ENCODE peak calls at places on chromosomes 16 and 17, in nine cellular contexts. K is transverse colon; J is effector memory CD4-positive, alpha-beta T cell; G is testis; P is lower lobe of right lung; C is thyroid gland; D is astrocyte; E is body of pancreas; H is sigmoid colon. V is an unnamed sample.

GRCh38 chr16:62700456-62701280 is 664.4 kb upstream of the CDH8 start:
- DNase-seq in K (no peak), J (no peak), G (no peak), P (no peak), C (no peak), D (no peak), E (no peak), H (no peak), V (no peak)

GRCh38 chr16:23895052-23895451 is 59.3 kb downstream of the PRKCB start:
- DNase-seq in K (no peak), J (no peak), G (no peak), P (no peak), C (no peak), D (no peak), E (no peak), H (no peak), V (no peak)

GRCh38 chr17:7716901-7717755 is at the start of gene DNAH2:
- DNase-seq in K (peak; percentile 78), J (no peak), G (peak; percentile 82), P (peak; percentile 77), C (peak; percentile 87), D (peak; percentile 94), E (peak; percentile 87), H (peak; percentile 90), V (no peak)

GRCh38 chr16:85767569-85767968 is 16.7 kb upstream of the C16orf74 start:
- DNase-seq in K (no peak), J (no peak), G (no peak), P (no peak), C (no peak), D (peak; percentile 78), E (no peak), H (no peak), V (no peak)

GRCh38 chr17:39739020-39739884 is 1.5 kb downstream of the GRB7 start:
- DNase-seq in K (peak; percentile 91), J (no peak), G (peak; percentile 54), P (peak; percentile 83), C (peak; percentile 85), D (no peak), E (peak; percentile 92), H (no peak), V (no peak)

GRCh38 chr17:31048142-31048541 is 46.6 kb upstream of the NF1 start:
- DNase-seq in K (no peak), J (no peak), G (no peak), P (no peak), C (no peak), D (no peak), E (no peak), H (no peak), V (no peak)

GRCh38 chr16:937723-938122 is 33.1 kb downstream of the LMF1 start:
- DNase-seq in K (no peak), J (no peak), G (no peak), P (no peak), C (no peak), D (no peak), E (no peak), H (no peak), V (no peak)

GRCh38 chr17:58313815-58314705 is 14.5 kb downstream of the TSPOAP1 start:
- DNase-seq in K (no peak), J (no peak), G (no peak), P (no peak), C (no peak), D (no peak), E (no peak), H (no peak), V (no peak)

GRCh38 chr17:78704594-78704993 is 77.5 kb downstream of the CYTH1 start:
- DNase-seq in K (no peak), J (no peak), G (no peak), P (no peak), C (no peak), D (no peak), E (no peak), H (no peak), V (no peak)

GRCh38 chr16:65176603-65177002 is 54.7 kb upstream of the CDH11 start:
- DNase-seq in K (peak; percentile 10), J (no peak), G (peak; percentile 41), P (no peak), C (no peak), D (peak; percentile 94), E (no peak), H (peak; percentile 82), V (no peak)

GRCh38 chr17:43634681-43635125 is 27.0 kb downstream of the MEOX1 start:
- DNase-seq in K (no peak), J (no peak), G (no peak), P (no peak), C (peak; percentile 67), D (peak; percentile 25), E (no peak), H (no peak), V (no peak)

GRCh38 chr16:72739577-72739976 is 308.4 kb downstream of the ZFHX3 start:
- DNase-seq in K (no peak), J (no peak), G (no peak), P (no peak), C (no peak), D (peak; percentile 83), E (no peak), H (no peak), V (no peak)

GRCh38 chr16:81431554-81432353 is 12.9 kb upstream of the CMIP start:
- DNase-seq in K (no peak), J (no peak), G (peak; percentile 35), P (peak; percentile 65), C (no peak), D (peak; percentile 78), E (no peak), H (peak; percentile 78), V (no peak)

GRCh38 chr16:19127205-19127604 is 13.4 kb downstream of the ITPRIPL2 start:
- DNase-seq in K (no peak), J (no peak), G (no peak), P (no peak), C (no peak), D (no peak), E (no peak), H (no peak), V (no peak)

GRCh38 chr17:596287-596686 is 118.4 kb downstream of the VPS53 start:
- DNase-seq in K (no peak), J (no peak), G (peak; percentile 47), P (peak; percentile 58), C (peak; percentile 57), D (no peak), E (no peak), H (no peak), V (no peak)

GRCh38 chr17:35543856-35544255 is 6.4 kb upstream of the SLFN12L start:
- DNase-seq in K (no peak), J (no peak), G (no peak), P (no peak), C (no peak), D (no peak), E (no peak), H (no peak), V (no peak)

GRCh38 chr16:10579965-10580918 is at the start of gene EMP2:
- DNase-seq in K (peak; percentile 87), J (no peak), G (peak; percentile 68), P (peak; percentile 87), C (peak; percentile 73), D (peak; percentile 48), E (peak; percentile 77), H (peak; percentile 93), V (no peak)

GRCh38 chr17:81665205-81666091 is 957 bp downstream of the OXLD1 start:
- DNase-seq in K (peak; percentile 39), J (no peak), G (no peak), P (peak; percentile 62), C (peak; percentile 44), D (no peak), E (no peak), H (peak; percentile 61), V (no peak)

GRCh38 chr17:44093231-44093900 is 22.8 kb downstream of the G6PC3 start:
- DNase-seq in K (no peak), J (no peak), G (no peak), P (no peak), C (no peak), D (no peak), E (no peak), H (no peak), V (no peak)

GRCh38 chr17:54451051-54451450 is 449.6 kb upstream of the TOM1L1 start:
- DNase-seq in K (no peak), J (no peak), G (no peak), P (no peak), C (no peak), D (no peak), E (no peak), H (no peak), V (no peak)

GRCh38 chr17:54452666-54453348 is 447.8 kb upstream of the TOM1L1 start:
- DNase-seq in K (no peak), J (no peak), G (no peak), P (no peak), C (no peak), D (no peak), E (no peak), H (no peak), V (no peak)

GRCh38 chr17:54455251-54455868 is 445.3 kb upstream of the TOM1L1 start:
- DNase-seq in K (no peak), J (no peak), G (no peak), P (no peak), C (no peak), D (no peak), E (no peak), H (no peak), V (no peak)
- H3K9me3 ChIP-seq in K (peaks cover 11% of the 10 kb centered on the region), J (no peaks in the 10 kb centered on the region), G (no peaks in the 10 kb centered on the region), P (peaks cover 16% of the 10 kb centered on the region), C (no peaks in the 10 kb centered on the region), D (peaks cover 2% of the 10 kb centered on the region), E (no peaks in the 10 kb centered on the region), H (no peaks in the 10 kb centered on the region), V (no peaks in the 10 kb centered on the region)

GRCh38 chr16:53357955-53358354 is 76.3 kb upstream of the RBL2 start:
- DNase-seq in K (no peak), J (no peak), G (no peak), P (no peak), C (no peak), D (no peak), E (no peak), H (no peak), V (no peak)
- H3K9me3 ChIP-seq in K (no peaks in the 10 kb centered on the region), J (no peaks in the 10 kb centered on the region), G (no peaks in the 10 kb centered on the region), P (no peaks in the 10 kb centered on the region), C (no peaks in the 10 kb centered on the region), D (no peaks in the 10 kb centered on the region), E (no peaks in the 10 kb centered on the region), H (no peaks in the 10 kb centered on the region), V (no peaks in the 10 kb centered on the region)

GRCh38 chr16:35306915-35307314 is 1847.5 kb downstream of the TP53TG3F start:
- DNase-seq in K (no peak), J (no peak), G (no peak), P (no peak), C (no peak), D (no peak), E (no peak), H (no peak), V (no peak)
- H3K9me3 ChIP-seq in K (no peaks in the 10 kb centered on the region), J (peaks cover 4% of the 10 kb centered on the region), G (no peaks in the 10 kb centered on the region), P (no peaks in the 10 kb centered on the region), C (no peaks in the 10 kb centered on the region), D (peaks cover 35% of the 10 kb centered on the region), E (no peaks in the 10 kb centered on the region), H (no peaks in the 10 kb centered on the region), V (peaks cover 5% of the 10 kb centered on the region)

DNA sequence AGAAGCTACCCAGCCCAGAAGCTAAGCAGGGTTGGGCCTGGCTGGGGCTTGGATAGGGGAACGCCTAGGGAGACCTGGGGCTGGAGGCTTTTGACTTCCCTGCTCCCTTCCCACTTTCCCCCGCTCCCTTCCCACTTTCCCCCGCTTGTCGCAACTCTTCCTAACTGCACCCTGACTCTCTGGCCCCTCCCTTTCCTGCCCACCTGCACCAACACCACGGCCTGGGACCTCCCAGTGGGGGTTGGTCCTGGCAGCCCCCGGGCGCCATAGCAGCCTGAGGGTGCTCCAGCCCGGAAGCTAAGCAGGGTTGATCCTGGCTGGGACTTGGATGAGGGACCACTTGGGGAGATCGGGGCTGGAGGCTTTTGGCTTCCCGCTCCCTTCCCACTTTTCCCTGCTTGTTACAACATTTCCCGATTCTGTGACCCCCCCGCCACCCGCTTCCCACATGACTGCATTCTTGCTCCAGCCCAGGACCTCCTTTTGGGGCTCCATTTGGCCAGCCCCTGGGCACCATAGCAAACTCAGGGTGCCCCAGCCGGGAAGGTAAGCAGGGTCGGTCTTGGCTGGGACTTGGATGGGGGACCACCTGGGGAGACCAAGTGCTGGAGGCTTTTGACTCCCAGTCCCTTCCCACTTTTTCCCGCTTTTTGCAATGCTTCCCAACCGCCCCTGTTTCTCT is 2287.0 kb downstream of the TP53TG3F start:
- DNase-seq in K (no peak), J (no peak), G (no peak), P (no peak), C (no peak), D (no peak), E (no peak), H (no peak), V (no peak)
- H3K9me3 ChIP-seq in K (peaks cover 8% of the 10 kb centered on the region), J (peaks cover 12% of the 10 kb centered on the region), G (no peaks in the 10 kb centered on the region), P (no peaks in the 10 kb centered on the region), C (no peaks in the 10 kb centered on the region), D (peaks cover 3% of the 10 kb centered on the region), E (no peaks in the 10 kb centered on the region), H (no peaks in the 10 kb centered on the region), V (peaks cover under 1% of the 10 kb centered on the region)